ENCODE peak calls at places on chromosomes 16 and 17, in four cellular contexts. D is GM23338, K is tibial nerve, G is hepatocyte. X is an unnamed sample.

GRCh38 chr17:14307560-14308024 is 6.7 kb downstream of the HS3ST3B1 start:
- DNase-seq in D (no peak), K (no peak), G (no peak), X (peak)

GRCh38 chr17:61366715-61367413 is 32.8 kb upstream of the TBX2 start:
- DNase-seq in D (no peak), K (no peak), G (peak), X (no peak)

GRCh38 chr17:8470447-8471047 is 34.9 kb downstream of the NDEL1 start:
- DNase-seq in D (no peak), K (no peak), G (no peak), X (peak)

GRCh38 chr16:81908466-81909230 is 102.6 kb downstream of the SDR42E1 start:
- DNase-seq in D (no peak), K (no peak), G (no peak), X (peak)

GRCh38 chr16:6852643-6853042 is 480.0 kb upstream of the RBFOX1 start:
- DNase-seq in D (no peak), K (no peak), G (no peak), X (no peak)

GRCh38 chr17:72715906-72716572 is 376.4 kb downstream of the SLC39A11 start:
- DNase-seq in D (no peak), K (peak), G (peak), X (peak)

GRCh38 chr16:4212934-4213296 is 29.0 kb downstream of the SRL start:
- DNase-seq in D (no peak), K (no peak), G (peak), X (peak)

GRCh38 chr17:9971991-9972390 is 66.9 kb upstream of the RCVRN start:
- DNase-seq in D (no peak), K (peak), G (peak), X (peak)

GRCh38 chr16:2343211-2343610 is 2.7 kb upstream of the ABCA3 start:
- DNase-seq in D (no peak), K (no peak), G (no peak), X (no peak)

GRCh38 chr16:2341456-2342447 is 1.2 kb upstream of the ABCA3 start:
- DNase-seq in D (peak), K (no peak), G (no peak), X (no peak)

GRCh38 chr16:2337431-2338296 is 2.9 kb downstream of the ABCA3 start:
- DNase-seq in D (no peak), K (no peak), G (no peak), X (no peak)

GRCh38 chr16:2340564-2341455 is at the start of gene ABCA3:
- DNase-seq in D (peak), K (peak), G (peak), X (peak)

DNA sequence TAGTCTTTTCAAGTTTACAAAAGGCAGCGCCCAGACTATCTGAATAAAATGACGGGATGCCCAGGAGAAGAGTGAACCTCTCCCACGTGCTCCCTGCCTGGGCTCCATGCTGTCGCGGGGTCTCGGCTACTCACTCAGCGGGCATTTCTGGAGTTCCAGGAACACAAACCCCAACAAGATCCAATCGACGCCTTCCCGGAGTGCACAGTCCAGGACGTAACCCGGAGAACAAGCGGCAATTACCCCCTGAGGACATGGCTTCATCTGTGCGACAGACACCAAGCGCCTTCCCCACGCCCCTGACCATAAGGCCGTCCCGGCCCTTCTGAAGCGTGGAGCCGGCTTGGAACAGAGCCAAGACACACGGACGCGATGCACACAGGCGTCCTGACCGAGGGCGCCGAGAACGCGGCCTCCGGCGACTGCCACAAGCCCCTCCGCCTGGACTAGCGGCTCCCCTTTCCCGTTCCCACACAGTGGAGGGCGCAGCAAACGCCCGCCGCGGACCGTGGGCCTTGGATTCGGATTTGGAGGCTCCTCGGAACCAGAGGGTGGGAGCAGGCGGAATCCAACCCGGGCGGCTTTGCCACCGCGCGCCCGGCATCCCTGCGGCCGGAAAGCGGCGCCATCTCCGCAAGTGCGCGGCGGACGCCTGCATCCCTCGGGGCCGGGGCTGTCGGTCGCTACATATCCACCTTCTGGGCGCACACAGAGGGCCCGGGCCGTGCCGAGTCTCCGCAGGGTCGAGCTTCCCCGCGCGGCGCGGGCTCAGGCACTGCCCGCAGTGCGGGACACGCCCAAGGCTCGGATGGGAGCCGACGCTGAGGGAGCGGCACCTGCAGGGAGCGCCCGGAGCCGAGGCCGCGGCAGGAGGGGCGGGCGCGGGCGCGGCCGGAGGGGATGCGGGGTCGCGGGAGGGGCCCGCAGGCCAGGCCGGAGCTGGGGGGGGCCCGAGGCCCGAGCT is 725 bp downstream of the ABCA3 start:
- DNase-seq in D (peak), K (peak), G (peak), X (peak)
- H3K27ac ChIP-seq in D (no peak), K (peak), G (no peak), X (peak)

DNA sequence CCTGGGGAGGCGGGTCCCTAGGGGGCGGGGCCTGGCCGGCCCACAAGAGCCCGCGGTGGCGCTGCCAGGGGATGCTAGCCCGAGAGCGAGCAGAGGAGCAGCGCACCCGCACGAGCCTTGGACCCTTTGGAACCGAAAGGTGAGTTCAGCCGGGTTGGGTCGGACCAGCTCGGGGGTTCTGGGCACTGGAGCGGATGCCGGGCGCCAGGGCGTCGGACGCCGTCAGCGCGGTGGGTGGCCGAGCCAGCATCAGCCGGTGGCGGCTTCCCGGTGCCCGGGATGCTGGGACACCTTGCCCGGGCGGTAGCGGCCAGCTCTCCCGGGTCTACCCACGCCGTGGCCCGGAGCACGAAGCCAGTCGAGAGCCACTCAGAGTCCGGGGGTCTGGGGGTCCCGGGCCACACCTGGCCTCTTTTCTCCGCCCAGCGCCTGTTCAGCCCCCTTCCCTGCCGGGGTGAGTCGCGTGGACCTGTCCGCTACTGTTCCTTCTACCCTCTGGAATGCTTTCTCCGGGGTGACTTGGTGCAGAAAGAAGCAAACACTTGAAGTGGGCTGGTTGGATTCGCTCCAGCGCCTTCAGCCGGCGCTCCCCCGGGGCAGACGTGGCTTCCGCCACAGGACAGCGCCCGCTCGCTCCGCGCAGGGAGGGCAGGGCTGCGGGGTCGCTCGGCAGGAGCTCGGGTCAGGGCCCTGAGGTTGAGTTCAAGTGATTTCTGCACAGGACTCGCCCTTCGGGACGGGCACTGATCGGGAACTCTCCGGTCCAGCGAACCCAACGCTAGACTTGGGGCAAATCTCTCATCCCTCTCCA is at the start of gene SCNN1G:
- DNase-seq in D (peak), K (no peak), G (peak), X (peak)
- TF ChIP-seq CTCF in D (no peak), K (peak), G (no peak), X (peak)

DNA sequence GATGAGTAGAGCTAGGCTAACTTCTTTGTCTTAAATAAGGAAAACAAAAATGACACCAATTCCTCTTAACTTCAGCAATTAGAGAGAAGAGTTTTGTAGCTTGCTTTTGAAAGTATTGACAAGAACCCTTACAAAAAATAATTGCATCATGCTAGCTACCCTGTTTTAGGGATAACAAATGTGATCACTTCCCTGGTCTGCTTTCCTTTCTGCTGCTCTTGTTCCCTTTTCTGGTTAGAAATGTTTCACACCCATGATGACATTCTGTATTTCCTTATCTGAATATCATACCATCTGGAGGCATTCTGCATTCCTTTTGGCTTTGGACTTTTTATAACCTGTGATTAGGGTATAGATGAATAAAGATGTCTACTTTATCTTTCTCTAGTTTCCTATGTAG is 9.9 kb upstream of the SMIM36 start:
- DNase-seq in D (no peak), K (no peak), G (no peak), X (no peak)
- H3K27ac ChIP-seq in D (no peak), K (no peak), G (no peak), X (no peak)

DNA sequence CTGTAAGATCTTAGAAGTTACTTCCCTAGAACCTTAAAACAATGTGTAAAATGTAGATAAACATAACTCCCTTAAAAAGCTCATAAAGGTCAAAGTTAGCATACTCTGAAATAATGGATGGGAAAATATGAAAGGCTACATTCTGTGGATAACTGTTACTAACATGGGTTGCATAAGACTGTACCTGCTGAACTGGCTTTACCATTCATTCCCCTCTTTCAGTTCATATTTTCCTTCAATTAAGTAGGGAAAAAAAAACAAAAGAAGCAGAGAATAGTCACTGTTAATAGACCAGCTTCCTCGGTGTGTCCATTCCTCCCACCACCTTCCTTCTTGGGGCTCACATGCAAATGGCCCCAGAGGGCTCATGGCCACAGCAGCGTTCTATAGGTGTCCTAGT is 7.5 kb upstream of the MEIOB start:
- DNase-seq in D (no peak), K (no peak), G (no peak), X (no peak)
- TF ChIP-seq CTCF in D (no peak), K (no peak), G (no peak), X (no peak)